ENCODE peak calls at places on chromosome 2, in four cellular contexts. B is CD14-positive monocyte; N is stimulated activated naive CD4-positive, alpha-beta T cell treated with Interleukin-2 at 50 U/mL for 16 hours; Y is NCI-H774. C is an unnamed sample.

GRCh38 chr2:160752475-160753330 is 259.1 kb upstream of the RBMS1 start:
- DNase-seq in B (no peak), N (no peak), Y (no peak), C (no peak)

GRCh38 chr2:199484927-199485326 is 27.2 kb upstream of the SATB2 start:
- DNase-seq in B (no peak), N (no peak), Y (no peak), C (no peak)

GRCh38 chr2:24439971-24440340 is 51.1 kb upstream of the NCOA1 start:
- DNase-seq in B (no peak), N (no peak), Y (no peak), C (no peak)

GRCh38 chr2:191637182-191638078 is 40.5 kb upstream of the NABP1 start:
- DNase-seq in B (no peak), N (no peak), Y (no peak), C (no peak)

GRCh38 chr2:65073879-65074565 is 17.8 kb downstream of the CEP68 start:
- DNase-seq in B (no peak), N (no peak), Y (no peak), C (no peak)

GRCh38 chr2:111168528-111168929 is 47.8 kb downstream of the BCL2L11 start:
- DNase-seq in B (no peak), N (peak), Y (peak), C (peak)

GRCh38 chr2:71612581-71613520 is 159.5 kb downstream of the DYSF start:
- DNase-seq in B (no peak), N (no peak), Y (no peak), C (no peak)

GRCh38 chr2:47015730-47016129 is 100.1 kb upstream of the MCFD2 start:
- DNase-seq in B (no peak), N (no peak), Y (no peak), C (no peak)

GRCh38 chr2:69469784-69470183 is 32.5 kb upstream of the NFU1 start:
- DNase-seq in B (no peak), N (no peak), Y (no peak), C (no peak)

GRCh38 chr2:134308474-134309385 is 54.9 kb downstream of the MGAT5 start:
- DNase-seq in B (no peak), N (no peak), Y (no peak), C (no peak)

GRCh38 chr2:26298286-26298637 is 47.7 kb upstream of the SELENOI start:
- DNase-seq in B (no peak), N (no peak), Y (no peak), C (no peak)

GRCh38 chr2:112679484-112679883 is 33.7 kb downstream of the SLC20A1 start:
- DNase-seq in B (no peak), N (no peak), Y (no peak), C (no peak)

GRCh38 chr2:203688798-203689197 is 17.6 kb upstream of the CD28 start:
- DNase-seq in B (peak), N (no peak), Y (no peak), C (no peak)

GRCh38 chr2:206616141-206616540 is 26.1 kb upstream of the FAM237A start:
- DNase-seq in B (no peak), N (no peak), Y (no peak), C (no peak)

GRCh38 chr2:239061824-239062560 is 214.1 kb downstream of the TWIST2 start:
- DNase-seq in B (no peak), N (no peak), Y (no peak), C (no peak)